ENCODE peak calls at places on chromosomes 5 and 9, in nine cellular contexts. P is CD8-positive, alpha-beta memory T cell; L is IMR-90; Q is AG04450; E is HepG2; F is fibroblast of lung; S is upper lobe of right lung; G is HCT116; J is dorsolateral prefrontal cortex. O is an unnamed sample.
A peak's percentile ranks its signal among the peaks of the same experiment; 100 is the strongest.

GRCh38 chr5:171615201-171616001 is 170.2 kb upstream of the SMIM23 start:
- DNase-seq in E (no peak), G (no peak), S (peak; percentile 81), F (peak; percentile 37), Q (no peak), P (no peak), J (no peak), L (no peak), O (no peak)

GRCh38 chr9:111036068-111036789 is 2.0 kb downstream of the LPAR1 start:
- DNase-seq in L (peak; percentile 68), G (peak; percentile 1), S (peak; percentile 80), F (peak; percentile 45), P (no peak), E (no peak), Q (no peak), J (peak; percentile 71), O (no peak)

GRCh38 chr9:137463931-137464290 is 4.8 kb upstream of the NSMF start:
- DNase-seq in J (no peak), E (no peak), Q (no peak), F (no peak), P (no peak), S (peak; percentile 60), G (no peak), L (no peak), O (no peak)

GRCh38 chr9:96382175-96382574 is 1.3 kb downstream of the SLC35D2 start:
- DNase-seq in L (peak; percentile 45), E (peak; percentile 20), S (no peak), G (peak; percentile 35), P (no peak), F (peak; percentile 28), J (no peak), Q (no peak), O (no peak)

GRCh38 chr5:157915638-157916037 is 56.7 kb upstream of the CLINT1 start:
- DNase-seq in S (peak; percentile 90), J (peak; percentile 85), Q (no peak), G (no peak), F (peak; percentile 65), L (peak; percentile 13), P (no peak), E (peak; percentile 17), O (no peak)

GRCh38 chr5:23977996-23978395 is 470.6 kb downstream of the PRDM9 start:
- DNase-seq in Q (no peak), P (no peak), J (no peak), G (no peak), S (no peak), F (no peak), E (peak; percentile 25), L (no peak), O (no peak)

GRCh38 chr9:2620876-2621677 is 510 bp upstream of the VLDLR start:
- DNase-seq in S (peak; percentile 91), L (peak; percentile 87), E (peak; percentile 36), G (no peak), P (peak; percentile 28), J (peak; percentile 77), F (peak; percentile 78), Q (peak; percentile 53), O (peak; percentile 48)

GRCh38 chr9:129406278-129407225 is 214.3 kb downstream of the C9orf50 start:
- DNase-seq in L (no peak), G (peak; percentile 73), Q (no peak), S (no peak), E (no peak), F (peak; percentile 21), J (no peak), P (no peak), O (no peak)

GRCh38 chr9:109403766-109404320 is 83.0 kb upstream of the EPB41L4B start:
- DNase-seq in G (no peak), J (no peak), F (no peak), S (no peak), P (no peak), L (no peak), E (no peak), Q (no peak), O (no peak)

GRCh38 chr5:139397921-139398320 is 3.0 kb upstream of the PROB1 start:
- DNase-seq in S (no peak), L (peak; percentile 50), G (no peak), J (no peak), P (no peak), E (no peak), Q (no peak), F (no peak), O (no peak)

GRCh38 chr9:19431361-19432171 is 22.8 kb downstream of the ACER2 start:
- DNase-seq in F (peak; percentile 45), L (no peak), Q (no peak), E (no peak), J (no peak), G (no peak), P (no peak), S (no peak), O (no peak)

DNA sequence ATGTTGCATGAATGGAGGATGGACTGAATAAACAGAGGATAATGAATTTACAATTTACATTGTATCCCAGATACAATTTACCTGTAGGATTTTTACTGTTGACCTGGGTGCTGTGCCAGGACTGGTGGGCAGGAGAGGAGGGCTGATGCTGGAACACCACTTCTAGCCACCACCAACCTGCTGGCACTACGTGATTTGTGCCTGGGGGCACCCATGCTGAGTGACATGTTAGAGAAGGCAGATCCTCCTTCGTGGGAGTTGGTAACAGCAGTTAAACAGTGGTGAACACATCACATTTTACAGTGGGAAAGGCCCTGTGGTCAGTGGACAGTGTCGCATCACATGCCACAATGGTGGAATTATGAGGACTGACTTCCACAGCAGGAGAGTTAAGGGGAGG is 3.0 kb upstream of the ANKRD34B start:
- DNase-seq in L (no peak), Q (no peak), F (no peak), E (no peak), G (no peak), J (no peak), S (no peak), P (no peak), O (no peak)
- H3K27me3 ChIP-seq in L (peaks cover 50% of the 10 kb centered on the region), Q (peaks cover 48% of the 10 kb centered on the region), F (peaks cover 27% of the 10 kb centered on the region), E (peaks cover 48% of the 10 kb centered on the region), G (no peaks in the 10 kb centered on the region), J (peaks cover 58% of the 10 kb centered on the region), S (peaks cover 51% of the 10 kb centered on the region), P (peaks cover 11% of the 10 kb centered on the region), O (no peaks in the 10 kb centered on the region)

GRCh38 chr9:133252301-133252776 is 22.7 kb downstream of the ABO start:
- DNase-seq in G (peak; percentile 27), P (no peak), F (no peak), E (no peak), L (no peak), J (peak; percentile 21), Q (no peak), S (peak; percentile 89), O (no peak)

GRCh38 chr9:133250741-133251170 is 24.2 kb downstream of the ABO start:
- DNase-seq in S (peak; percentile 69), L (no peak), J (no peak), F (no peak), Q (no peak), G (no peak), P (no peak), E (no peak), O (no peak)

GRCh38 chr9:133253268-133253667 is 21.7 kb downstream of the ABO start:
- DNase-seq in E (no peak), F (no peak), P (no peak), J (no peak), S (no peak), Q (no peak), G (no peak), L (no peak), O (no peak)

GRCh38 chr9:133249337-133249736 is 25.7 kb downstream of the ABO start:
- DNase-seq in G (no peak), Q (no peak), J (no peak), S (no peak), P (no peak), E (no peak), L (no peak), F (no peak), O (no peak)

GRCh38 chr9:133251773-133252172 is 23.2 kb downstream of the ABO start:
- DNase-seq in Q (no peak), J (no peak), S (peak; percentile 65), P (no peak), E (no peak), L (no peak), G (no peak), F (no peak), O (no peak)
- H3K27me3 ChIP-seq in Q (peaks cover 10% of the 10 kb centered on the region), J (no peaks in the 10 kb centered on the region), S (no peaks in the 10 kb centered on the region), P (no peaks in the 10 kb centered on the region), E (peaks cover 31% of the 10 kb centered on the region), L (peaks cover 26% of the 10 kb centered on the region), G (no peaks in the 10 kb centered on the region), F (no peaks in the 10 kb centered on the region), O (peaks cover 1% of the 10 kb centered on the region)

GRCh38 chr9:36867672-36868471 is 166.2 kb downstream of the PAX5 start:
- DNase-seq in P (no peak), J (no peak), S (peak; percentile 58), L (no peak), E (peak; percentile 98), Q (no peak), G (no peak), F (no peak), O (no peak)

GRCh38 chr9:36868591-36869282 is 165.3 kb downstream of the PAX5 start:
- DNase-seq in L (no peak), P (no peak), E (no peak), Q (no peak), S (peak; percentile 37), G (no peak), J (no peak), F (no peak), O (no peak)

GRCh38 chr9:36865731-36866635 is 168.1 kb downstream of the PAX5 start:
- DNase-seq in F (no peak), G (no peak), L (no peak), E (no peak), S (peak; percentile 48), P (no peak), J (no peak), Q (no peak), O (no peak)

GRCh38 chr9:36867241-36867640 is 166.8 kb downstream of the PAX5 start:
- DNase-seq in L (no peak), G (no peak), F (no peak), E (no peak), Q (no peak), J (no peak), P (no peak), S (peak; percentile 27), O (no peak)

DNA sequence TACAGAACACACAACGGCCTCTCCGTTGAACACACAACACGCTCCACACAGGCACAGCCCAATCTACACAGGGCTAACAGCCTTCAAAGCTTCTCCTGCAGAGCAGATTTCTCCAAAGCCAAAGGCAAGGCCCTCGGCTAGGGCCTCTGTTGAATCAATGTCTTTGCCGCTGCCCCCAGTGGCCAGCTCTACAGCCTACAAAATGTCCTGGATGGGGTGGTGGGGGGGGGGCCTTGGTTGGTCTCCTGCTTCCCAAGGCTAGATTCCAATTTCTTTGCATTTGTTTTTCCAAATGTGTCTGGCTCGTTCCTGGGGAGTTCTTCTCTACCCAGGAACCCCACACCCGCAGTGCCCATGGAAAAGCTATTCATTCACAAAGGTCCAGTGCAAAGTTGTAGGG is 167.2 kb downstream of the PAX5 start:
- DNase-seq in S (no peak), Q (no peak), L (no peak), P (no peak), F (no peak), E (peak; percentile 18), G (no peak), J (no peak), O (no peak)
- H3K27me3 ChIP-seq in S (peaks cover 4% of the 10 kb centered on the region), Q (peaks cover 42% of the 10 kb centered on the region), L (peaks cover 54% of the 10 kb centered on the region), P (no peaks in the 10 kb centered on the region), F (peaks cover 5% of the 10 kb centered on the region), E (peaks cover 50% of the 10 kb centered on the region), G (peaks cover 12% of the 10 kb centered on the region), J (no peaks in the 10 kb centered on the region), O (no peaks in the 10 kb centered on the region)

DNA sequence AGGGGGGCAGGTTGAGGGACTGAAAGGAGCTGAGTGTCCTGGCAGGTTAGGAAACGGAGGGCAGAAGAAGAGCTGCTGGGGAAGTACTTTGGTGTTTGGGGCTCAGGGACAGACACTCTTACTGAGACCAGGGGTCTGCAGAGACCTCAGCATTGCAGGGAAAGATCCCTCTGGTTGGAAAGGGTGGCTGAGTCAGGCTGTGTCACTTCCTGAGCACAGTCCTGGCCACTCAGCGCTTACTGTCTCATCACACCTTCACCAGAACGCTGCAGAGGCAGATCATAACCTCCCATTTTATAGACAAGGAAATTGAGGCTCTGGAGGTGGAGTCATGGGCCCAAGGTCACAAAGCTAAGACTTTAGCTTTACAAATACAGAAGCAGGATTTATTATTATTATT is 54.3 kb downstream of the LMX1B start:
- DNase-seq in S (no peak), F (no peak), L (no peak), Q (no peak), J (no peak), P (no peak), E (no peak), G (no peak), O (no peak)
- H3K27me3 ChIP-seq in S (peaks cover 81% of the 10 kb centered on the region), F (peaks cover 3% of the 10 kb centered on the region), L (peaks cover 75% of the 10 kb centered on the region), Q (peaks cover 51% of the 10 kb centered on the region), J (peaks cover 19% of the 10 kb centered on the region), P (peaks cover 16% of the 10 kb centered on the region), E (peaks cover 66% of the 10 kb centered on the region), G (no peaks in the 10 kb centered on the region), O (peaks cover 1% of the 10 kb centered on the region)